ENCODE peak calls at places on chromosomes 5 and 9, in nine cellular contexts. M is fibroblast of lung, K is cardiac fibroblast, R is astrocyte of the spinal cord, Y is mucosa of descending colon, J is esophagus squamous epithelium, X is AG04449, N is HCT116, W is colonic mucosa. I is an unnamed sample.

GRCh38 chr9:27473135-27473534 is 51.0 kb upstream of the IFNK start:
- DNase-seq in W (no peak), Y (no peak), M (peak; percentile 12), K (no peak), X (no peak), N (no peak), J (no peak), R (peak; percentile 20), I (no peak)

GRCh38 chr5:92518318-92518913 is 1062.6 kb downstream of the NR2F1-AS1 start:
- DNase-seq in R (peak; percentile 57), K (peak; percentile 75), Y (no peak), W (no peak), M (peak; percentile 59), X (no peak), N (peak; percentile 16), J (no peak), I (peak; percentile 79)

GRCh38 chr9:110615526-110615925 is 36.0 kb upstream of the SVEP1 start:
- DNase-seq in M (peak; percentile 80), X (no peak), W (no peak), K (peak; percentile 61), R (peak; percentile 66), Y (no peak), N (no peak), J (no peak), I (no peak)

GRCh38 chr5:141777711-141778110 is 95.7 kb upstream of the ARAP3 start:
- DNase-seq in X (no peak), M (no peak), W (no peak), Y (no peak), J (no peak), R (no peak), N (no peak), K (no peak), I (no peak)

GRCh38 chr9:2024888-2025781 is 10.0 kb downstream of the SMARCA2 start:
- DNase-seq in K (peak; percentile 51), N (no peak), Y (no peak), W (no peak), X (no peak), M (peak; percentile 14), J (no peak), R (no peak), I (no peak)

GRCh38 chr5:173451651-173452050 is 123.4 kb upstream of the STC2 start:
- DNase-seq in R (no peak), K (peak; percentile 53), W (no peak), M (no peak), X (no peak), N (no peak), Y (no peak), J (no peak), I (no peak)

GRCh38 chr5:93717162-93717561 is 24.2 kb downstream of the POU5F2 start:
- DNase-seq in N (no peak), R (peak; percentile 71), Y (no peak), K (peak; percentile 68), J (no peak), X (no peak), W (no peak), M (peak; percentile 70), I (peak; percentile 28)

GRCh38 chr5:131747180-131748105 is 49.4 kb downstream of the FNIP1 start:
- DNase-seq in K (peak; percentile 39), R (peak; percentile 40), J (no peak), N (no peak), Y (no peak), W (no peak), M (peak; percentile 64), X (no peak), I (peak; percentile 25)

DNA sequence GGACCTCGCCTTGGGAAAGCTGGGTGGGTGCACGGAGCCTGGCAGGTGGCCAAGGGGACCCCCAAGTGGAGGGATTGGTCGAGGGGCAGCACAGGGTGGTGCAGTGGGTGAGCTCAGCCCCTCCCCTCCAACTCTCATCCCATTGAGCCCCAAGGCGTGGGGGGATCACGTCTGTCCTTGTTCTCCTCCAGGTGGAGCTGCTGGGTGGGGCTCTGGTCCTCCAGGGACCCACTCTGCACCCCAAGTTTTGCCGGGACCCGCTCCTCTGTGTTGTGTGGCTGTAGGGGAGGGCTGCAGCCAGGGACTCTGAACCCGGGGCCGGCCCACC is 3.6 kb upstream of the FUT7 start:
- DNase-seq in X (no peak), R (no peak), J (no peak), K (no peak), N (no peak), W (no peak), M (no peak), Y (no peak), I (no peak)
- H3K4me3 ChIP-seq in X (no peak overlapping the region), R (no peak overlapping the region), J (no peak overlapping the region), K (no peak overlapping the region), N (no peak overlapping the region), W (no peak overlapping the region), M (no peak overlapping the region), Y (no peak overlapping the region), I (no peak overlapping the region)

DNA sequence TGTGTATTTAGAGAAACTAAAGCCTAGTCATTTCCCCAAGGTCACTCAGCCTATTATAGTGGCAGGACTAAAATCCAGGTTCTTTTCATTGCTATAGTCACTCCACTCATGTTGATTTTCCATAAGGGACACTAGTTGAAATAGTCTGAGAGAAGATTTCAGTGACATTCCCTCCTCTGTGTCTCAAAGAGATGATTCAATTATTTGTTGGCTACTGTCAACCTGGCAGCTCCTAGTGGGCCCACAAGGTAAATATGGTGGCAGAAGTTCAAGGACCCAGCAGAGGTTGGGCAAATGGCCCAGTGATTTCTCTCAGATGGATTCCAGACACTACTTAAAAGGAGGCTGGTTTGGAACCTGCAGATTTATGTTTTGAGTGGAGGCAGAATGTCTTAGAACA is 48.1 kb downstream of the G3BP1 start:
- DNase-seq in X (no peak), N (no peak), M (no peak), J (no peak), W (no peak), K (no peak), Y (no peak), R (no peak), I (no peak)
- TF ChIP-seq CTCF in X (no peak), N (no peak), M (no peak), J (no peak), W (no peak), K (no peak), Y (no peak), R (no peak), I (no peak)

DNA sequence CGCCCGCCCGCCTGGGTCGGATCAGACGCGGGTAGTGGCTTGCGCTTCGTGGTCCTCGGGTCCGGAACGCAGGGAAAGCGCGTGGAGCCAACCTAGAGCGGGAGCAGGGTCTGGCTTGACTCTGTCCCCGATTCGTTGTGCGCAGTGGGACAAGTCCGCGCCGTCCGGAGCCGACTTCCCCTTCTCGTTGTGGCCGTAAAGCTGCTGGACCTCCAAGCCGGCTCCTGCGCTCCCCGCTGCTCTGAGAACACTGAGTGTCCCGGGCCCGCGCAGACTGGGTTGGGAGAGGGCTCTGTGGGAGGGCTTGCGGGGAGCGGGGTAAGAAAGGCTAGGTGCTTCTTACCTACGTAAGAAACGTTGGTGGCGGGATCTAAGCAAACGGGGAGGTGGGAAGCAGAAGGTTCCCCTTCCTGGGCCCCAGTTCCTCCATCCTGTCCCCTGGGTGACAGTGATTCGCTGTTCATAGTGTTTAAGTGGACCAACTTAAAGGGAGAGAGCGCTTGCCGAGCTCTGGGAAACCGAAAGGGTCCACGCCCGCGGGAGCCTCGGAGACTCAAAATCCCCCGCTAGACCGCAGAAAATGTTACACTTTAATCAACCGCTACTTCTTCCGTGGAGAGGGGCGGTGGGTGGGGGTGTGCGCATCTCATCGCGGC is 4.3 kb upstream of the FOXE1 start:
- DNase-seq in X (no peak), M (no peak), J (no peak), W (no peak), K (no peak), Y (no peak), R (no peak), N (no peak), I (no peak)
- H3K4me3 ChIP-seq in X (peak overlapping the region; percentile 20), M (no peak overlapping the region), J (no peak overlapping the region), W (no peak overlapping the region), K (peak overlapping the region; percentile 5), Y (no peak overlapping the region), R (no peak overlapping the region), N (no peak overlapping the region), I (no peak overlapping the region)

DNA sequence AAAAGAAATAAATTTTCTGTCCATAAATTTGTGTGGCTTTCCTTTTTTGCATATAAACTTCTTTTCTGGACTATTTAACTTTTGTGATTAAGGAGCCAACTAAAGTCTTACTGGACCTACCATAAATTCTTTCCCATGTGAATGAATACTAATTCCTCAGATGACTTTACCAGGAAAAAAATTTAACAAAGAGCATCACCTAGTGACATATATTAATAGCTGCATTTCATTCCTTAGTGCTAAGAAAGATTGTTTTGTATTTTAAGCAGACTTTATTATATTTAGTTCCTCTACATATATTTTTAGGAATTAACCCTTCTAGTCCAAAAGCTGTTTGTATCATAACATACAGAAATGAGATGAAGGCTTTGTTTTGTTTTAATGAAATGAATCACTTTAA is 64.4 kb downstream of the C9orf85 start:
- DNase-seq in J (no peak), R (no peak), X (no peak), W (no peak), N (no peak), Y (no peak), K (peak; percentile 18), M (peak; percentile 5), I (peak; percentile 27)
- TF ChIP-seq CTCF in J (peak; percentile 22), R (no peak), X (peak; percentile 12), W (no peak), N (peak; percentile 31), Y (no peak), K (peak; percentile 12), M (no peak), I (peak; percentile 35)

DNA sequence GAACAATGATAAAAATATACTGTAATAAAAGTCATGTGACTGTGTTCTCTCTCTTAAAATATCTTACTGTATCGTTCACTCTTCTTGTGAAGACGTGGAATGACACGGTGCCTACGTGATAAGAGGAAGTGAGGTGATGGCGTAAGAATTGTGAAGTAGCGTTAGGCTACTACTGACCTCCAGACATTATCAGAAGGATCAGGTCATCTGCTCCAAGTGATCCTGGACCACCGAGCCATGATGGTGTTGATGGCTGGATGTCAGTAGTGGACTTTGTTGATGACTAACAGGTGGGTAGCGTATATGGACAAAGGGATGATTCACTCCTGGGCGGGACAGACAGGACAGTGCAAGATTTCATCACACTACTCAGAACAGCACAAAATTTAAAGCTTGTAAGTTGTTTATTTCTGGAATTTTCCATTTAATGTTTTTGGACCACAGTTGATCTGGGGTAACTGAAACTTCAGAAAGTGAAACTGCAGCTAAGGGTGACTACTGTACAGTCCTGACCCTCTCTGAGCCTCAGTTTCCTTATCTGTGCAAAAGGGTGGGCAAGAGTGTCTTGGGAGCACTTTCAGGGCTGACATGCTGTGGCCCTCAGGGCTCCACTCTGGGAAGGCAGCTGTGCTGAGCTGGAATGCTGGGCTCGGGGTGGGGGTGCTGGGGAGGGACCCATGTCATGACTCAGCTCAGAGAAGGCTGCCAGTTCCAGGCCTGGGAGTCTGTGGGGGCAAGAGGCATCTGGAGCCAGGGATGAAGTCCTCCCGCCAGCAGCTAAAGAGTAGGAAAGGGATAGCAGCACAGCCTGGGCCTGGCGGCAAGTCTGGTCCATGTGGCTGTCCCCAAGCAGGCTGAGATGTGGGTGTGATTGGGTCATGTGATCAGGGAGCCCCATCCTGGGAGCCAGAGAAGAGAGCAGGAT is 12.6 kb downstream of the PDGFRB start:
- DNase-seq in Y (peak; percentile 58), X (no peak), W (peak; percentile 59), K (peak; percentile 97), M (peak; percentile 96), N (peak; percentile 33), R (peak; percentile 93), J (no peak), I (peak; percentile 90)
- H3K4me3 ChIP-seq in Y (no peak overlapping the region), X (peak overlapping the region; percentile 16), W (no peak overlapping the region), K (peak overlapping the region; percentile 3), M (peak overlapping the region; percentile 3), N (no peak overlapping the region), R (no peak overlapping the region), J (no peak overlapping the region), I (no peak overlapping the region)